ENCODE peak calls at places on chromosomes 16 and 17, in seven cellular contexts. J is astrocyte of the spinal cord; K is NCI-H345; R is NCI-H2107; L is kidney; A is activated T-helper 1 cell treated with anti-CD3 and anti-CD28 coated beads, Interleukin-12 subunit alpha, Interleukin-12 subunit beta, Interleukin-2, Interleukin-4 antibody, amounts not matched to agents 30 ng/mL and 10 ng/mL and 1 ng/mL, durations not matched to agents 14 hours and 24 hours and 36 hours; P is COLO829. N is an unnamed sample.

GRCh38 chr17:75542184-75542583 is 16.7 kb downstream of the LLGL2 start:
- DNase-seq in K (no peak), J (no peak), R (no peak), P (no peak), L (no peak), A (no peak), N (no peak)

GRCh38 chr17:2262146-2262587 is 41.4 kb downstream of the SMG6 start:
- DNase-seq in A (no peak), P (no peak), R (no peak), L (no peak), J (peak; percentile 84), K (no peak), N (no peak)

GRCh38 chr17:29929544-29930398 is at the start of gene SSH2:
- DNase-seq in R (peak; percentile 81), A (peak; percentile 84), L (peak; percentile 95), J (peak; percentile 86), P (peak; percentile 51), K (peak; percentile 94), N (peak; percentile 77)

GRCh38 chr16:20839504-20839903 is 33.2 kb downstream of the REXO5 start:
- DNase-seq in P (no peak), R (no peak), L (no peak), A (no peak), K (no peak), J (no peak), N (no peak)

GRCh38 chr16:68072038-68072695 is 13.0 kb upstream of the NFATC3 start:
- DNase-seq in J (peak; percentile 51), L (no peak), K (no peak), P (no peak), R (no peak), A (no peak), N (no peak)

GRCh38 chr17:3719265-3719664 is 4.4 kb upstream of the HASPIN start:
- DNase-seq in R (no peak), L (no peak), A (no peak), J (no peak), P (no peak), K (no peak), N (no peak)

GRCh38 chr17:80254396-80255241 is 6.0 kb upstream of the RNF213 start:
- DNase-seq in K (peak; percentile 26), A (peak; percentile 73), L (peak; percentile 89), J (peak; percentile 85), R (no peak), P (no peak), N (peak; percentile 76)

GRCh38 chr17:42286411-42287295 is 1.6 kb upstream of the STAT5A start:
- DNase-seq in P (no peak), J (no peak), L (peak; percentile 53), R (no peak), A (no peak), K (no peak), N (no peak)

GRCh38 chr17:73566905-73567782 is 77.1 kb downstream of the SDK2 start:
- DNase-seq in J (no peak), L (no peak), A (peak; percentile 11), K (no peak), P (no peak), R (no peak), N (no peak)

GRCh38 chr16:75097941-75098897 is 18.4 kb downstream of the LDHD start:
- DNase-seq in L (peak; percentile 59), K (no peak), R (no peak), A (peak; percentile 71), P (no peak), J (no peak), N (peak; percentile 42)

GRCh38 chr17:43839670-43840101 is 6.7 kb upstream of the MPP3 start:
- DNase-seq in K (peak; percentile 98), L (no peak), A (no peak), P (no peak), R (peak; percentile 64), J (no peak), N (peak; percentile 91)

GRCh38 chr17:63714550-63715277 is 14.8 kb upstream of the LIMD2 start:
- DNase-seq in J (no peak), A (no peak), L (no peak), P (no peak), R (no peak), K (no peak), N (no peak)

GRCh38 chr16:34803683-34804416 is 1344.4 kb downstream of the TP53TG3F start:
- DNase-seq in K (no peak), L (peak; percentile 75), A (no peak), J (no peak), R (no peak), P (no peak), N (no peak)

GRCh38 chr16:4688674-4689045 is 4.7 kb upstream of the NUDT16L1 start:
- DNase-seq in J (no peak), P (no peak), L (peak; percentile 76), K (no peak), A (no peak), R (no peak), N (no peak)

GRCh38 chr16:55527885-55528284 is 19.0 kb downstream of the LPCAT2 start:
- DNase-seq in A (no peak), K (no peak), L (no peak), J (no peak), P (no peak), R (no peak), N (no peak)

GRCh38 chr16:4511441-4512082 is 27.0 kb downstream of the CDIP1 start:
- DNase-seq in P (peak; percentile 19), A (no peak), R (peak; percentile 23), K (peak; percentile 38), J (peak; percentile 26), L (no peak), N (no peak)

GRCh38 chr16:50489187-50489586 is 59.0 kb upstream of the NKD1 start:
- DNase-seq in P (no peak), L (no peak), J (no peak), R (no peak), K (no peak), A (no peak), N (no peak)

GRCh38 chr17:44844390-44844830 is 3.3 kb upstream of the HIGD1B start:
- DNase-seq in K (no peak), P (no peak), A (no peak), L (no peak), J (no peak), R (no peak), N (no peak)

GRCh38 chr17:2101448-2102257 is 46.8 kb downstream of the HIC1 start:
- DNase-seq in R (peak; percentile 18), A (no peak), K (no peak), J (peak; percentile 79), L (peak; percentile 95), P (no peak), N (peak; percentile 86)

GRCh38 chr16:55126456-55126855 is 195.8 kb downstream of the IRX5 start:
- DNase-seq in A (no peak), L (no peak), R (no peak), P (no peak), J (no peak), K (no peak), N (peak; percentile 8)

GRCh38 chr16:75624921-75625334 is 1.8 kb upstream of the ADAT1 start:
- DNase-seq in K (no peak), P (no peak), R (no peak), A (no peak), J (no peak), L (no peak), N (no peak)

GRCh38 chr16:47143677-47144558 is at the start of gene NETO2:
- DNase-seq in J (peak; percentile 62), P (peak; percentile 6), R (no peak), K (peak; percentile 68), A (peak; percentile 64), L (peak; percentile 81), N (peak; percentile 30)

GRCh38 chr16:83715217-83715920 is 92.4 kb upstream of the HSBP1 start:
- DNase-seq in L (no peak), K (peak; percentile 67), R (no peak), A (no peak), P (no peak), J (peak; percentile 38), N (peak; percentile 74)

GRCh38 chr16:55257971-55258613 is 65.9 kb upstream of the IRX6 start:
- DNase-seq in P (peak; percentile 19), L (peak; percentile 78), J (peak; percentile 44), R (no peak), A (peak; percentile 9), K (no peak), N (no peak)

GRCh38 chr17:38579934-38580333 is 25.8 kb downstream of the SRCIN1 start:
- DNase-seq in R (peak; percentile 66), P (peak; percentile 66), L (no peak), J (no peak), K (peak; percentile 86), A (no peak), N (peak; percentile 91)

GRCh38 chr17:50721194-50722010 is 2.0 kb downstream of the LUC7L3 start:
- DNase-seq in K (no peak), J (no peak), A (no peak), R (no peak), L (no peak), P (no peak), N (no peak)

GRCh38 chr16:505479-506245 is 21.9 kb upstream of the CAPN15 start:
- DNase-seq in A (no peak), K (no peak), R (no peak), L (no peak), J (no peak), P (no peak), N (no peak)

GRCh38 chr16:3158014-3158497 is 23.2 kb downstream of the ZNF213 start:
- DNase-seq in A (no peak), J (peak; percentile 48), R (no peak), P (no peak), K (no peak), L (peak; percentile 82), N (no peak)

GRCh38 chr16:58882292-58882691 is 148.2 kb upstream of the GOT2 start:
- DNase-seq in A (no peak), J (no peak), L (no peak), R (no peak), K (no peak), P (no peak), N (no peak)

GRCh38 chr17:1467898-1468492 is 12.0 kb upstream of the CRK start:
- DNase-seq in R (no peak), K (no peak), A (no peak), L (peak; percentile 91), J (no peak), P (no peak), N (no peak)

GRCh38 chr17:39935896-39936295 is 8.4 kb downstream of the LRRC3C start:
- DNase-seq in L (no peak), J (peak; percentile 16), R (no peak), K (no peak), P (no peak), A (no peak), N (no peak)

GRCh38 chr17:64387545-64388171 is 3.0 kb downstream of the PECAM1 start:
- DNase-seq in R (no peak), K (no peak), P (no peak), J (no peak), L (peak; percentile 69), A (no peak), N (no peak)

GRCh38 chr16:27127293-27127692 is 60.6 kb downstream of the C16orf82 start:
- DNase-seq in A (no peak), P (no peak), J (no peak), R (no peak), K (no peak), L (no peak), N (no peak)

GRCh38 chr17:39946551-39947330 is 16.1 kb upstream of the GSDMA start:
- DNase-seq in P (no peak), K (no peak), J (no peak), L (no peak), R (no peak), A (no peak), N (no peak)

GRCh38 chr17:40341808-40342574 is 22.5 kb downstream of the GJD3 start:
- DNase-seq in K (peak; percentile 59), L (peak; percentile 96), A (no peak), J (peak; percentile 70), R (no peak), P (no peak), N (peak; percentile 11)

GRCh38 chr17:28346746-28347246 is 10.5 kb downstream of the POLDIP2 start:
- DNase-seq in J (no peak), L (no peak), P (no peak), R (no peak), A (no peak), K (no peak), N (no peak)

GRCh38 chr16:51880776-51881175 is 666.2 kb downstream of the TOX3 start:
- DNase-seq in J (peak; percentile 75), K (no peak), L (no peak), A (no peak), P (peak; percentile 6), R (no peak), N (no peak)